ENCODE peak calls at places on chromosomes 16 and 17, in seven cellular contexts. One of them, this sample, is unnamed.

GRCh38 chr17:76191891-76192290 is 48.4 kb downstream of the RNF157 start:
- DNase-seq in ascending aorta: no peak
- DNase-seq in astrocyte of the hippocampus: no peak
- DNase-seq in nucleus accumbens: no peak
- DNase-seq in pons: no peak
- DNase-seq in fibroblast of pulmonary artery: no peak
- DNase-seq in OCI-LY7: peak
- DNase-seq in this sample: no peak

GRCh38 chr17:56832446-56832845 is 1.3 kb downstream of the C17orf67 start:
- DNase-seq in ascending aorta: no peak
- DNase-seq in astrocyte of the hippocampus: no peak
- DNase-seq in nucleus accumbens: no peak
- DNase-seq in pons: no peak
- DNase-seq in fibroblast of pulmonary artery: no peak
- DNase-seq in OCI-LY7: no peak
- DNase-seq in this sample: no peak

GRCh38 chr17:17176341-17176740 is 29.8 kb downstream of the PLD6 start:
- DNase-seq in ascending aorta: no peak
- DNase-seq in astrocyte of the hippocampus: no peak
- DNase-seq in nucleus accumbens: no peak
- DNase-seq in pons: no peak
- DNase-seq in fibroblast of pulmonary artery: no peak
- DNase-seq in OCI-LY7: no peak
- DNase-seq in this sample: no peak

GRCh38 chr16:57987441-57988177 is 12.9 kb downstream of the ZNF319 start:
- DNase-seq in ascending aorta: no peak
- DNase-seq in astrocyte of the hippocampus: no peak
- DNase-seq in nucleus accumbens: no peak
- DNase-seq in pons: no peak
- DNase-seq in fibroblast of pulmonary artery: no peak
- DNase-seq in OCI-LY7: no peak
- DNase-seq in this sample: no peak

GRCh38 chr17:82424001-82424862 is 5.8 kb upstream of the OGFOD3 start:
- DNase-seq in ascending aorta: no peak
- DNase-seq in astrocyte of the hippocampus: peak
- DNase-seq in nucleus accumbens: no peak
- DNase-seq in pons: no peak
- DNase-seq in fibroblast of pulmonary artery: peak
- DNase-seq in OCI-LY7: peak
- DNase-seq in this sample: no peak

GRCh38 chr17:19726615-19727376 is 10.4 kb upstream of the SLC47A2 start:
- DNase-seq in ascending aorta: no peak
- DNase-seq in astrocyte of the hippocampus: no peak
- DNase-seq in nucleus accumbens: no peak
- DNase-seq in pons: no peak
- DNase-seq in fibroblast of pulmonary artery: peak
- DNase-seq in OCI-LY7: no peak
- DNase-seq in this sample: no peak

GRCh38 chr17:65078441-65079160 is 22.1 kb upstream of the GNA13 start:
- DNase-seq in ascending aorta: no peak
- DNase-seq in astrocyte of the hippocampus: peak
- DNase-seq in nucleus accumbens: no peak
- DNase-seq in pons: no peak
- DNase-seq in fibroblast of pulmonary artery: peak
- DNase-seq in OCI-LY7: no peak
- DNase-seq in this sample: no peak

GRCh38 chr16:72092832-72093447 is 480 bp downstream of the TXNL4B start:
- DNase-seq in ascending aorta: no peak
- DNase-seq in astrocyte of the hippocampus: peak
- DNase-seq in nucleus accumbens: no peak
- DNase-seq in pons: no peak
- DNase-seq in fibroblast of pulmonary artery: peak
- DNase-seq in OCI-LY7: no peak
- DNase-seq in this sample: no peak

GRCh38 chr16:22665048-22665797 is 148.7 kb upstream of the HS3ST2 start:
- DNase-seq in ascending aorta: no peak
- DNase-seq in astrocyte of the hippocampus: no peak
- DNase-seq in nucleus accumbens: no peak
- DNase-seq in pons: no peak
- DNase-seq in fibroblast of pulmonary artery: no peak
- DNase-seq in OCI-LY7: no peak
- DNase-seq in this sample: no peak

GRCh38 chr16:89357460-89357859 is 132.9 kb downstream of the ANKRD11 start:
- DNase-seq in ascending aorta: no peak
- DNase-seq in astrocyte of the hippocampus: no peak
- DNase-seq in nucleus accumbens: peak
- DNase-seq in pons: peak
- DNase-seq in fibroblast of pulmonary artery: no peak
- DNase-seq in OCI-LY7: no peak
- DNase-seq in this sample: no peak

This sample was measured in substantia nigra.